ENCODE peak calls at places on chromosomes 6 and 20, in ten cellular contexts. U, S, D, Z, P, C, M, R, J and L are unnamed samples.

GRCh38 chr20:14724036-14724435 is 386.6 kb upstream of the FLRT3 start:
- DNase-seq in U (no peak), S (no peak), D (no peak), Z (no peak), P (no peak), C (no peak), M (no peak), R (no peak), J (no peak), L (no peak)

GRCh38 chr6:163404825-163405265 is 9.7 kb upstream of the QKI start:
- DNase-seq in U (no peak), S (peak), D (no peak), Z (no peak), P (no peak), C (no peak), M (no peak), R (no peak), J (no peak), L (no peak)

GRCh38 chr20:20410678-20411077 is 42.8 kb downstream of the INSM1 start:
- DNase-seq in U (peak), S (peak), D (peak), Z (no peak), P (no peak), C (no peak), M (no peak), R (peak), J (no peak), L (no peak)

GRCh38 chr20:49282584-49283171 is 4.8 kb upstream of the ZNFX1 start:
- DNase-seq in U (no peak), S (no peak), D (no peak), Z (no peak), P (no peak), C (no peak), M (no peak), R (no peak), J (no peak), L (no peak)

GRCh38 chr20:55649254-55649653 is 356.1 kb downstream of the CBLN4 start:
- DNase-seq in U (no peak), S (no peak), D (no peak), Z (no peak), P (no peak), C (no peak), M (no peak), R (no peak), J (no peak), L (no peak)

GRCh38 chr6:11386726-11387125 is 150.8 kb upstream of the TMEM170B start:
- DNase-seq in U (no peak), S (no peak), D (no peak), Z (no peak), P (no peak), C (no peak), M (no peak), R (no peak), J (no peak), L (no peak)

GRCh38 chr6:82507112-82507511 is 143.5 kb downstream of the TPBG start:
- DNase-seq in U (no peak), S (no peak), D (no peak), Z (no peak), P (no peak), C (peak), M (no peak), R (no peak), J (no peak), L (no peak)

GRCh38 chr6:36930483-36930882 is 24.1 kb upstream of the PI16 start:
- DNase-seq in U (no peak), S (no peak), D (no peak), Z (no peak), P (no peak), C (no peak), M (no peak), R (no peak), J (no peak), L (no peak)

GRCh38 chr6:4370066-4370465 is 234.7 kb upstream of the ECI2 start:
- DNase-seq in U (no peak), S (no peak), D (no peak), Z (no peak), P (no peak), C (peak), M (no peak), R (peak), J (no peak), L (no peak)

GRCh38 chr20:10412591-10413408 is 21.2 kb downstream of the MKKS start:
- DNase-seq in U (no peak), S (no peak), D (no peak), Z (no peak), P (no peak), C (peak), M (no peak), R (peak), J (no peak), L (no peak)